ENCODE peak calls at places on chromosomes 11 and 22, in four cellular contexts. P, I, L and C are unnamed samples.

GRCh38 chr11:62602141-62603071 is 741 bp upstream of the MTA2 start:
- DNase-seq in L (peak), I (no peak), P (no peak), C (no peak)

GRCh38 chr11:69431136-69431535 is 50.3 kb upstream of the LINC01488 start:
- DNase-seq in P (no peak), I (no peak), L (no peak), C (no peak)

GRCh38 chr11:131195801-131196517 is 174.5 kb upstream of the NTM start:
- DNase-seq in L (peak), I (no peak), P (peak), C (no peak)

GRCh38 chr11:64299847-64300648 is at the start of gene CATSPERZ:
- DNase-seq in P (no peak), I (no peak), L (no peak), C (no peak)

GRCh38 chr11:114366331-114367243 is 33.7 kb downstream of the C11orf71 start:
- DNase-seq in P (peak), I (no peak), L (peak), C (no peak)

GRCh38 chr22:23109441-23109978 is 32.3 kb downstream of the RSPH14 start:
- DNase-seq in L (no peak), I (no peak), P (no peak), C (no peak)

GRCh38 chr11:43681543-43681942 is 1.0 kb downstream of the HSD17B12 start:
- DNase-seq in I (no peak), L (peak), P (no peak), C (no peak)

GRCh38 chr11:134862168-134862567 is 450.1 kb upstream of the B3GAT1 start:
- DNase-seq in I (no peak), P (no peak), L (no peak), C (no peak)

GRCh38 chr11:66336234-66337102 is at the start of gene RIN1:
- DNase-seq in I (peak), L (peak), P (peak), C (no peak)

GRCh38 chr11:83272627-83273026 is 13.5 kb downstream of the CCDC90B start:
- DNase-seq in I (no peak), P (peak), L (peak), C (no peak)

GRCh38 chr22:35540600-35541253 is at the start of gene RASD2:
- DNase-seq in I (no peak), P (no peak), L (no peak), C (peak)

GRCh38 chr11:70517996-70518907 is 119.9 kb downstream of the CTTN start:
- DNase-seq in I (no peak), L (peak), P (peak), C (no peak)

GRCh38 chr22:22061085-22062077 is 78.8 kb upstream of the TOP3B start:
- DNase-seq in I (no peak), L (peak), P (peak), C (no peak)

GRCh38 chr11:73315288-73316020 is 7.4 kb downstream of the ARHGEF17 start:
- DNase-seq in I (no peak), P (no peak), L (no peak), C (no peak)

GRCh38 chr11:65290448-65291165 is 24.1 kb upstream of the CDC42EP2 start:
- DNase-seq in P (peak), L (peak), I (no peak), C (no peak)

GRCh38 chr11:213111-213510 is 5.6 kb downstream of the RIC8A start:
- DNase-seq in I (no peak), P (no peak), L (no peak), C (no peak)

GRCh38 chr22:37492428-37493344 is 6.5 kb upstream of the MFNG start:
- DNase-seq in L (peak), P (peak), I (peak), C (peak)

GRCh38 chr11:58192229-58192628 is 3.4 kb downstream of the OR9Q2 start:
- DNase-seq in P (no peak), L (no peak), I (no peak), C (no peak)

GRCh38 chr22:39288135-39288898 is 31.1 kb downstream of the RPL3 start:
- DNase-seq in P (no peak), L (no peak), I (no peak), C (no peak)

GRCh38 chr22:50329236-50329635 is 2.4 kb upstream of the DENND6B start:
- DNase-seq in I (no peak), P (peak), L (no peak), C (no peak)

GRCh38 chr11:63802637-63803414 is 10.4 kb upstream of the SPINDOC start:
- DNase-seq in L (peak), I (no peak), P (peak), C (no peak)

GRCh38 chr11:47591764-47592163 is 2.4 kb downstream of the C1QTNF4 start:
- DNase-seq in P (no peak), L (no peak), I (no peak), C (no peak)

GRCh38 chr22:36383110-36383581 is 4.6 kb downstream of the MYH9 start:
- DNase-seq in I (peak), L (peak), P (peak), C (no peak)

GRCh38 chr11:61543606-61544306 is 35.2 kb downstream of the LRRC10B start:
- DNase-seq in P (peak), I (no peak), L (peak), C (no peak)

GRCh38 chr11:57345555-57346151 is 7.5 kb downstream of the P2RX3 start:
- DNase-seq in I (peak), P (peak), L (peak), C (peak)

GRCh38 chr22:41862530-41863266 is 29.8 kb downstream of the SREBF2 start:
- DNase-seq in I (no peak), L (no peak), P (no peak), C (no peak)

GRCh38 chr11:1640076-1640946 is 10.7 kb downstream of the KRTAP5-5 start:
- DNase-seq in L (peak), P (peak), I (no peak), C (peak)

GRCh38 chr22:26890870-26891269 is 233.5 kb downstream of the MIAT start:
- DNase-seq in L (no peak), P (no peak), I (no peak), C (no peak)
- TF ChIP-seq CTCF in L (no peak), P (no peak), I (no peak), C (no peak)

GRCh38 chr22:46738961-46739870 is 1.2 kb upstream of the CERK start:
- DNase-seq in L (peak), I (peak), P (peak), C (peak)
- TF ChIP-seq CTCF in L (peak), I (peak), P (peak), C (peak)

GRCh38 chr22:48663297-48663696 is 1164.4 kb downstream of the BRD1 start:
- DNase-seq in P (peak), I (no peak), L (no peak), C (no peak)
- TF ChIP-seq CTCF in P (peak), I (no peak), L (peak), C (no peak)

GRCh38 chr22:18984564-18984963 is 48.5 kb upstream of the PRODH start:
- DNase-seq in L (no peak), I (no peak), P (no peak), C (no peak)

GRCh38 chr22:18985761-18986160 is 49.7 kb upstream of the PRODH start:
- DNase-seq in L (no peak), I (no peak), P (no peak), C (no peak)

GRCh38 chr22:18988958-18989357 is 52.9 kb upstream of the PRODH start:
- DNase-seq in P (no peak), L (no peak), I (no peak), C (no peak)

GRCh38 chr22:18990355-18991137 is 54.5 kb upstream of the PRODH start:
- DNase-seq in P (no peak), L (no peak), I (no peak), C (no peak)

DNA sequence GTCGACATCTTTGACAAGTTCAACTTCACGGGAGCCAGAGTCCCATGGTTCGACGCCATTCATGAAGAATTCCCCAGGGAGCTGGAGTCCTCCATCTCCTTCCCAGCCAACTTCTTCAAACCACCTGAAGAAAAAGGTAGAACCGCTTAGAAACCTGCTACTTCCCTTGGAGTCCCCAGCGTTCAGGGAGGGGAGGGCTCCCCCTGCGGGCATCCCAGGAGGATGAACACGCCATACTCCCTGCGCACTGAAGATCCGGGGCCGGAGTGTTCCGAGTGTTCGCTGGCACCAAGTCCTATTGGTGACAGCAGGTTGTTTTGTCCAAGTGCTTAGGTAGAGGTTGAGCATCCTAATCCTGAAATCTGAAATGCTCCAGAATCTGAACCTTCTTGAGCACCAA is 51.7 kb upstream of the PRODH start:
- DNase-seq in P (peak), I (no peak), L (no peak), C (no peak)
- TF ChIP-seq CTCF in P (peak), I (no peak), L (peak), C (no peak)

GRCh38 chr11:40293655-40294342 is 1165.7 kb downstream of the LRRC4C start:
- DNase-seq in P (peak), L (peak), I (no peak), C (no peak)
- TF ChIP-seq CTCF in P (peak), L (peak), I (peak), C (no peak)

DNA sequence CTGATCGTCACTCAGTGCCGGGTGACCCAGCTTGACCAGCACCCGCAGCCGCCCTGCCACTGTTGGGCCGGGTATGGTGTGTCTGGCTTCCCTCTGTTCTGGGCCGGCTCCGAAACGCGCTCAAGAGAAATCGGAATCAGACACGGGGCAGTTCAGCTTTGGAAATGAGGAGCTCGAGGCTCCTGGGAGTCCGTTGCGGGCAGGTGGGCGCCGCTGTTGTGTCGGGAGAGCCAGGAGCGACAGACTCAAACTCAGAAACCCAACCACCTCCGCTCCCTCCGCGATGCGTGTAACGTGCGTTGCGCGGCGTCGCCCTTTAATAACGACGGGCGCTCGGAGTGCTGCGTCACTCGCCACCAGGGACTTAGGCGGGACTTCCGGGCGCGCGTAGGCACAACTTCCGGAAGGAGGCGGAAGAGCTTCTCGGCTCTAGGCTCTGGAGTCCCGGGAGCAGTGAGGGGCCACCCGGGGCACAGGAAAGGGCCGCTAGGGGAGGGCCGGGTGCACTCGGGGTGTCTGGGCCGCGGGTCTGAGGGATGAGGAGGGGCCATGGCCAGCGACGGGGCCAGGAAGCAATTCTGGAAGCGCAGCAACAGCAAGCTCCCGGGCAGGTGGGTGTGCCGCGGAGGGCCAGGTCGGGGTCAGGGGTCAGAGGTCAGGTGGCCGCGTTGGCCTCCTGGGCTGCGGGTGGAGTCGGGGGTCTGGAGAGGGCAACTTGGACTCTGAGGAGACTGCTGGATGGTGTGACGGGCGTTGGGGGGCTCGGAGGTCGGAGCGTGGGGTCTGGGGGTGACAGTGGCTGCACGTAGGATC is at the start of gene TBC1D22A:
- DNase-seq in L (peak), I (peak), P (peak), C (peak)
- TF ChIP-seq CTCF in L (peak), I (no peak), P (no peak), C (no peak)

DNA sequence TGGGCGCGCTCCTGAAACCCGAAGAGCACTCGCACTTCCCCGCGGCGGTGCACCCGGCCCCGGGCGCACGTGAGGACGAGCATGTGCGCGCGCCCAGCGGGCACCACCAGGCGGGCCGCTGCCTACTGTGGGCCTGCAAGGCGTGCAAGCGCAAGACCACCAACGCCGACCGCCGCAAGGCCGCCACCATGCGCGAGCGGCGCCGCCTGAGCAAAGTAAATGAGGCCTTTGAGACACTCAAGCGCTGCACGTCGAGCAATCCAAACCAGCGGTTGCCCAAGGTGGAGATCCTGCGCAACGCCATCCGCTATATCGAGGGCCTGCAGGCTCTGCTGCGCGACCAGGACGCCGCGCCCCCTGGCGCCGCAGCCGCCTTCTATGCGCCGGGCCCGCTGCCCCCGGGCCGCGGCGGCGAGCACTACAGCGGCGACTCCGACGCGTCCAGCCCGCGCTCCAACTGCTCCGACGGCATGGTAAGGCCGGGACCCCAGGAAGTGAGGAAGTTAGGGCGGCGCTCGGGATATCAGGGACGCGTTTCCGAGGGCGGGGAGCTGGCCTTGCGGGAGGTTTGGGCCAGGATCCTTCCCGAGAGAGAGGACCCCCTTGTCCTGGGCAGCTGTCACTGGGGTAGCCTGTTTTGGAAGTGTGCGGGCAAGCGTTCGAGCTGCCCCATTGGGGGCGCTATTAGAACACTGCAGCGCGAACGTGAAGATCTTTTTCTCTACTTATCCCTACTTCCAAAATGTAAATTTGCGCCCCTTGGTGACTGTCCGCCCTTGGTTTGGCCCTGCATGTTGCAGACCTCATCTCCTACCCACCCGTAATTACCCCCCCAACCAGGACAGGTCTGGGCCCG is 797 bp downstream of the MYOD1 start:
- DNase-seq in L (no peak), P (peak), I (no peak), C (no peak)
- TF ChIP-seq CTCF in L (no peak), P (no peak), I (no peak), C (no peak)